ENCODE peak calls at places on chromosomes 5 and 9, in eight cellular contexts. A is lower lobe of right lung, N is brain microvascular endothelial cell, U is retinal pigment epithelial cell, O is cardiac fibroblast, Y is A549, L is cardiac muscle cell, Z is spleen. H is an unnamed sample.
A peak's percentile ranks its signal among the peaks of the same experiment; 100 is the strongest.

GRCh38 chr9:78289474-78289873 is 7.5 kb upstream of the PSAT1 start:
- DNase-seq in A (no peak), N (no peak), U (no peak), O (no peak), Y (no peak), L (no peak), Z (no peak), H (no peak)

GRCh38 chr9:20262611-20263010 is 359.7 kb downstream of the MLLT3 start:
- DNase-seq in A (no peak), N (no peak), U (no peak), O (no peak), Y (no peak), L (no peak), Z (no peak), H (no peak)

GRCh38 chr5:6402939-6403338 is 24.6 kb upstream of the MED10 start:
- DNase-seq in A (no peak), N (no peak), U (no peak), O (no peak), Y (no peak), L (peak; percentile 6), Z (no peak), H (no peak)

GRCh38 chr5:179326176-179326997 is 18.9 kb downstream of the ADAMTS2 start:
- DNase-seq in A (peak; percentile 41), N (no peak), U (no peak), O (peak; percentile 94), Y (no peak), L (peak; percentile 83), Z (peak; percentile 47), H (no peak)

GRCh38 chr9:104927216-104927911 is 591 bp downstream of the ABCA1 start:
- DNase-seq in A (peak; percentile 50), N (peak; percentile 27), U (no peak), O (peak; percentile 51), Y (peak; percentile 48), L (peak; percentile 60), Z (peak; percentile 89), H (peak; percentile 18)

GRCh38 chr5:95892784-95893354 is 68.8 kb downstream of the ELL2 start:
- DNase-seq in A (no peak), N (peak; percentile 53), U (no peak), O (peak; percentile 64), Y (peak; percentile 41), L (peak; percentile 59), Z (no peak), H (no peak)

GRCh38 chr5:137747848-137748247 is 6.3 kb downstream of the HNRNPA0 start:
- DNase-seq in A (no peak), N (no peak), U (no peak), O (no peak), Y (no peak), L (no peak), Z (no peak), H (no peak)

GRCh38 chr9:106697799-106698591 is 165.0 kb upstream of the ZNF462 start:
- DNase-seq in A (peak; percentile 69), N (peak; percentile 63), U (peak; percentile 41), O (peak; percentile 90), Y (no peak), L (peak; percentile 91), Z (peak; percentile 72), H (no peak)

GRCh38 chr9:108637340-108637739 is 218.4 kb downstream of the ACTL7B start:
- DNase-seq in A (no peak), N (no peak), U (no peak), O (no peak), Y (no peak), L (no peak), Z (no peak), H (no peak)

GRCh38 chr9:100425758-100426157 is 1.2 kb upstream of the MSANTD3 start:
- DNase-seq in A (no peak), N (no peak), U (no peak), O (peak; percentile 44), Y (no peak), L (peak; percentile 50), Z (no peak), H (no peak)

GRCh38 chr5:98121036-98121936 is 652.2 kb upstream of the RGMB start:
- DNase-seq in A (no peak), N (no peak), U (no peak), O (no peak), Y (no peak), L (no peak), Z (no peak), H (no peak)
- TF ChIP-seq CTCF in A (no peak), N (no peak), U (no peak), O (no peak), Y (no peak), L (no peak), Z (no peak), H (no peak)

GRCh38 chr5:171365351-171365750 is 22.3 kb upstream of the NPM1 start:
- DNase-seq in A (no peak), N (peak; percentile 18), U (no peak), O (peak; percentile 13), Y (peak; percentile 42), L (peak; percentile 36), Z (no peak), H (no peak)
- TF ChIP-seq CTCF in A (no peak), N (peak; percentile 71), U (peak; percentile 64), O (peak; percentile 45), Y (peak; percentile 21), L (peak; percentile 51), Z (no peak), H (peak; percentile 59)

GRCh38 chr5:12019306-12019705 is 115.1 kb upstream of the CTNND2 start:
- DNase-seq in A (no peak), N (no peak), U (no peak), O (no peak), Y (no peak), L (no peak), Z (no peak), H (no peak)

GRCh38 chr5:12022444-12022843 is 118.2 kb upstream of the CTNND2 start:
- DNase-seq in A (no peak), N (no peak), U (no peak), O (no peak), Y (no peak), L (no peak), Z (no peak), H (no peak)

GRCh38 chr5:12023614-12024241 is 119.5 kb upstream of the CTNND2 start:
- DNase-seq in A (no peak), N (peak; percentile 18), U (peak; percentile 30), O (peak; percentile 43), Y (no peak), L (peak; percentile 38), Z (no peak), H (peak; percentile 20)
- TF ChIP-seq CTCF in A (peak; percentile 53), N (peak; percentile 46), U (peak; percentile 62), O (peak; percentile 54), Y (peak; percentile 54), L (peak; percentile 51), Z (peak; percentile 30), H (peak; percentile 90)

GRCh38 chr5:82794876-82795275 is 282.3 kb downstream of the TMEM167A start:
- DNase-seq in A (no peak), N (no peak), U (no peak), O (no peak), Y (no peak), L (no peak), Z (no peak), H (no peak)

GRCh38 chr5:82802954-82803353 is 274.2 kb downstream of the TMEM167A start:
- DNase-seq in A (no peak), N (no peak), U (no peak), O (no peak), Y (no peak), L (no peak), Z (no peak), H (no peak)

GRCh38 chr5:82798676-82799075 is 278.5 kb downstream of the TMEM167A start:
- DNase-seq in A (no peak), N (no peak), U (no peak), O (no peak), Y (no peak), L (no peak), Z (no peak), H (no peak)

GRCh38 chr5:82796643-82797416 is 280.4 kb downstream of the TMEM167A start:
- DNase-seq in A (no peak), N (no peak), U (no peak), O (no peak), Y (no peak), L (no peak), Z (no peak), H (no peak)

GRCh38 chr5:82799346-82800077 is 277.7 kb downstream of the TMEM167A start:
- DNase-seq in A (no peak), N (no peak), U (no peak), O (no peak), Y (no peak), L (no peak), Z (no peak), H (no peak)
- TF ChIP-seq CTCF in A (no peak), N (peak; percentile 25), U (peak; percentile 11), O (peak; percentile 13), Y (no peak), L (no peak), Z (no peak), H (peak; percentile 29)

GRCh38 chr9:121557581-121558422 is 58.2 kb upstream of the GGTA1 start:
- DNase-seq in A (peak; percentile 77), N (peak; percentile 90), U (peak; percentile 96), O (peak; percentile 87), Y (no peak), L (peak; percentile 88), Z (peak; percentile 85), H (no peak)
- TF ChIP-seq CTCF in A (no peak), N (no peak), U (no peak), O (no peak), Y (no peak), L (no peak), Z (no peak), H (no peak)

GRCh38 chr5:172839669-172840068 is 5.6 kb downstream of the ERGIC1 start:
- DNase-seq in A (no peak), N (no peak), U (no peak), O (no peak), Y (no peak), L (no peak), Z (peak; percentile 66), H (no peak)

GRCh38 chr5:172840778-172841154 is 6.7 kb downstream of the ERGIC1 start:
- DNase-seq in A (no peak), N (no peak), U (no peak), O (no peak), Y (no peak), L (no peak), Z (peak; percentile 55), H (no peak)

GRCh38 chr5:172840077-172840777 is 6.2 kb downstream of the ERGIC1 start:
- DNase-seq in A (no peak), N (no peak), U (no peak), O (no peak), Y (no peak), L (no peak), Z (peak; percentile 72), H (no peak)

GRCh38 chr5:172843825-172844576 is 9.9 kb downstream of the ERGIC1 start:
- DNase-seq in A (no peak), N (no peak), U (no peak), O (no peak), Y (no peak), L (no peak), Z (peak; percentile 55), H (no peak)

DNA sequence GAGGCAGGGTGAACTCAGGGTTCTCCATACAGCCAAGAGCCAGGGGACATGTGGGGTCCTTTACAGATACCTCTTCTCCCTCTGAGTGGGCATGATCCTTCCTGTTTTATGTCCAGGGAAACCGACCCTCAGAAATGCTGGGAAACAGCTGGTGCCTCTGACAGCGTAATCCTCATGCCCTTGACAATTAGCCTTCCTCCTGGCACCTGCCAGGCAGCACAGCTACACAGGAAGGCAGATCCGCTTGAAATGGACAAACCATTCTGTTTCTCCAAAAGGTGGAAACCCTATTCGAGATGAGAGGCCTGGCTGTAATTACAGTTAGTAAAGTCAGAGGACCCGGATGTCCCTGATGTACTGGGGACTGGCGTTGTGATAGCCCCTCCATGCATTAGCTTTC is 7.2 kb downstream of the ERGIC1 start:
- DNase-seq in A (no peak), N (no peak), U (no peak), O (no peak), Y (no peak), L (no peak), Z (peak; percentile 61), H (no peak)
- TF ChIP-seq CTCF in A (no peak), N (no peak), U (no peak), O (no peak), Y (no peak), L (no peak), Z (no peak), H (no peak)

H was measured in neural crest cell.